ENCODE peak calls at places on chromosomes 5 and 9, in eight cellular contexts. L is HCT116, H is A549, W is NB4, U is SK-N-SH, N is GM12878, T is K562, I is endothelial cell of umbilical vein. K is an unnamed sample.

GRCh38 chr5:157924931-157925729 is 66.2 kb upstream of the CLINT1 start:
- DNase-seq in T (no peak), W (no peak), I (no peak), N (no peak), H (peak), L (no peak), U (no peak), K (no peak)

GRCh38 chr5:67639311-67639710 is 442.7 kb upstream of the CD180 start:
- DNase-seq in W (no peak), T (no peak), U (no peak), H (no peak), N (no peak), L (no peak), I (no peak), K (no peak)

GRCh38 chr5:123708074-123708806 is 196.3 kb downstream of the CSNK1G3 start:
- DNase-seq in H (peak), I (peak), W (no peak), N (no peak), T (no peak), L (no peak), U (no peak), K (no peak)

GRCh38 chr5:96026334-96027065 is 64.8 kb upstream of the ELL2 start:
- DNase-seq in N (no peak), U (no peak), W (no peak), L (peak), T (no peak), I (no peak), H (no peak), K (no peak)

GRCh38 chr9:111630182-111631070 is 708 bp upstream of the DNAJC25 start:
- DNase-seq in T (no peak), H (no peak), U (peak), I (no peak), L (no peak), W (no peak), N (no peak), K (no peak)

GRCh38 chr9:113548221-113549041 is 84.9 kb downstream of the RGS3 start:
- DNase-seq in L (no peak), T (no peak), U (no peak), N (no peak), H (no peak), W (peak), I (peak), K (no peak)

GRCh38 chr5:148820778-148821395 is 5.5 kb upstream of the ADRB2 start:
- DNase-seq in L (peak), I (peak), H (peak), W (peak), N (no peak), U (no peak), T (no peak), K (no peak)

GRCh38 chr9:35749515-35750255 is 598 bp downstream of the RGP1 start:
- DNase-seq in T (peak), U (no peak), H (peak), I (peak), W (no peak), N (no peak), L (no peak), K (peak)

GRCh38 chr5:3276891-3277290 is 318.7 kb upstream of the IRX1 start:
- DNase-seq in T (no peak), U (no peak), N (no peak), I (no peak), L (no peak), W (no peak), H (no peak), K (no peak)

GRCh38 chr5:114924784-114925183 is 244.9 kb downstream of the TRIM36 start:
- DNase-seq in H (no peak), N (no peak), L (no peak), U (peak), T (no peak), W (no peak), I (no peak), K (no peak)

GRCh38 chr9:3675964-3676363 is 150.2 kb upstream of the RFX3 start:
- DNase-seq in W (no peak), U (peak), T (no peak), H (no peak), I (no peak), L (no peak), N (no peak), K (no peak)

GRCh38 chr9:29968831-29969230 is 2395.6 kb upstream of the C9orf72 start:
- DNase-seq in L (no peak), N (no peak), T (no peak), W (no peak), H (no peak), I (no peak), U (no peak), K (no peak)

GRCh38 chr9:130825051-130825651 is 9.9 kb upstream of the ABL1 start:
- DNase-seq in I (peak), U (peak), N (no peak), W (no peak), T (peak), L (no peak), H (no peak), K (no peak)

GRCh38 chr5:18792145-18792544 is 1157.9 kb downstream of the TAF11L14 start:
- DNase-seq in H (peak), W (no peak), N (no peak), L (no peak), U (no peak), T (no peak), I (peak), K (no peak)

GRCh38 chr5:149781612-149782011 is 51.5 kb downstream of the PPARGC1B start:
- DNase-seq in L (no peak), I (peak), W (no peak), U (no peak), H (no peak), N (no peak), T (no peak), K (no peak)

GRCh38 chr5:138849439-138849838 is 25.7 kb downstream of the LRRTM2 start:
- DNase-seq in I (no peak), N (no peak), U (peak), W (no peak), T (no peak), L (no peak), H (no peak), K (no peak)

DNA sequence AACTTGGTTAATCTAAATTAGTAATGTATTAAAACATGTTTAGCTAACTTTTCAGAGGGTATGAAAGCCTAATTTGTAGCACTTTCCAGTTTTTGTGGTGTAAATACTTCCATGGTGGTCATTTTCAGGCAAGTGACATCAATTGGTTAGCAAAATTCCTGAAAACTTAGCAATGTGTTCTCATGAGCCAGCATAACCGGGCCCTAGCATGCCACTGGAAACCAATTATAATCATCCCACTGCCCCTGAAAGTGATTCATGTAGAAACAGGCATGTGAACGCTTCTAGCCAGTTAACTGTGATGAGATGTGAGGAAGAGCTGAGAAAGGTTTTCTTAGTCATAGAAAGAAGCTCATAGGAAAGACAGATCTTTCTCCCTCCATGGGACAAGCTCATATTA is 417.2 kb downstream of the TLR4 start:
- DNase-seq in W (no peak), T (no peak), U (no peak), L (no peak), I (no peak), H (no peak), N (no peak), K (no peak)
- TF ChIP-seq MAX in W (no peak), T (no peak), U (no peak), L (no peak), I (no peak), H (no peak), N (no peak), K (no peak)

DNA sequence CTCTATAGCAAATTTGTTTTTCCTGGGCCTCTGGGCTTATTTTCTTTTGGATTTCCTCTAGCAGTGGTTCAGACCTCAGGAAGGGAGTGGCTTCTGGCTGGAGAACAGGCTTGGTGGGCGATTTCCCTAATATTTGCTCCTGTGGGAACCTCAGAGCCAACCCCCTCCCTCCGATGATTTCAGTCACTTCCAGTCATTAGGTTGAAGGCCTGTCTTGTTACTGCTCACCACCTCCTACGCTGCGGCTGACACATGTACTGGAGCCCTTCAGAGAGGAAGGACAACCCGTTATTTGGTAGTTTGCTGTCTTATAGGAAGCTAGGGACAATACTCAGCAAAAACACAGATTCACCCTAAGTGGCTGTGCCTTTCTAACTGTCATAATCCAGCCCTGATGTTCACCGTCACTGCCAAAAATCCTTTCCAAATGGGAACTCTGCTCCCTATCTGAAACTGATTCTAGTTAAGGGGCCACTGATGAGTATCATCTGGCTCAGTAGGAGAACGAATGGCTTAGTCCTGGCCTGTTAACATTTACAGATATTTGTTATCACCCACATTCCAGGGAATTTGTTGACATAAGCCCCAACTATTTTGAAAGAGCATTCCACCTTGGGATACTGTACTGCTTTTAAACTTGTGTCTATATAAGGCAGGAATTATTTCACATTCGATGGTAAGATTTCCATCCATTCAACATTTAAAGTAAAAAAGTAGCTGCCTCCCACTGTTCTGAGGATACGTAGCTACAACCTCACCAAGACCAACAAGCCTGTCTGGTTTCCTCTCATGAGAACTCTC is 29.3 kb upstream of the ANKH start:
- DNase-seq in N (no peak), L (no peak), T (no peak), W (no peak), H (no peak), U (peak), I (peak), K (no peak)
- TF ChIP-seq MAX in N (no peak), L (no peak), T (no peak), W (no peak), H (no peak), U (no peak), I (no peak), K (no peak)

GRCh38 chr5:168549554-168549953 is 20.4 kb downstream of the FBLL1 start:
- DNase-seq in U (no peak), W (no peak), L (no peak), I (no peak), H (no peak), N (no peak), T (no peak), K (no peak)
- TF ChIP-seq MAX in U (no peak), W (no peak), L (no peak), I (no peak), H (no peak), N (no peak), T (no peak), K (no peak)

GRCh38 chr5:140311011-140311467 is 8.1 kb upstream of the PFDN1 start:
- DNase-seq in N (no peak), U (no peak), W (no peak), I (peak), L (no peak), H (peak), T (peak), K (no peak)
- TF ChIP-seq MAX in N (no peak), U (peak), W (no peak), I (no peak), L (no peak), H (no peak), T (no peak), K (no peak)

GRCh38 chr5:73630760-73631159 is 4.8 kb downstream of the ARHGEF28 start:
- DNase-seq in H (no peak), U (no peak), I (no peak), N (no peak), T (no peak), L (no peak), W (no peak), K (no peak)
- TF ChIP-seq MAX in H (no peak), U (no peak), I (no peak), N (no peak), T (no peak), L (no peak), W (no peak), K (no peak)

GRCh38 chr9:127966416-127967150 is 14.2 kb downstream of the EEIG1 start:
- DNase-seq in L (no peak), W (no peak), T (no peak), I (peak), H (no peak), N (no peak), U (peak), K (no peak)
- TF ChIP-seq MAX in L (no peak), W (no peak), T (no peak), I (no peak), H (no peak), N (no peak), U (no peak), K (no peak)

K was measured in WTC11.